ENCODE peak calls at places on chromosome 18, in four cellular contexts. G, Q, V and E are unnamed samples. For H3K9me3 and H3K27me3, the result is how much of the 10 kb centered on the place peaks cover.

GRCh38 chr18:24497052-24497754 is 36.8 kb downstream of the HRH4 start:
- DNase-seq in G (no peak), Q (peak), V (no peak), E (peak)

GRCh38 chr18:67805261-67805660 is 288.7 kb upstream of the DSEL start:
- DNase-seq in G (no peak), Q (peak), V (no peak), E (no peak)

GRCh38 chr18:57942090-57942489 is 101.9 kb upstream of the NEDD4L start:
- DNase-seq in G (peak), Q (peak), V (no peak), E (no peak)

GRCh38 chr18:35410561-35410960 is 33.4 kb upstream of the ZNF396 start:
- DNase-seq in G (no peak), Q (no peak), V (no peak), E (no peak)

GRCh38 chr18:48228301-48228715 is 180.9 kb downstream of the ZBTB7C start:
- DNase-seq in G (no peak), Q (peak), V (peak), E (peak)

GRCh38 chr18:77223653-77224052 is 26.0 kb upstream of the GALR1 start:
- DNase-seq in G (no peak), Q (peak), V (no peak), E (peak)

GRCh38 chr18:70074091-70074490 is 126.4 kb upstream of the CD226 start:
- DNase-seq in G (no peak), Q (no peak), V (no peak), E (peak)

GRCh38 chr18:48728204-48728833 is 189.5 kb downstream of the CTIF start:
- DNase-seq in G (no peak), Q (peak), V (peak), E (peak)

GRCh38 chr18:54957987-54958386 is 1.3 kb downstream of the CCDC68 start:
- DNase-seq in G (no peak), Q (no peak), V (no peak), E (peak)

GRCh38 chr18:75208055-75208835 is 694 bp downstream of the PTGR3 start:
- DNase-seq in G (peak), Q (peak), V (peak), E (peak)

GRCh38 chr18:6729247-6730091 is at the start of gene ARHGAP28:
- DNase-seq in G (peak), Q (peak), V (peak), E (peak)

GRCh38 chr18:2970762-2971659 is 41.9 kb downstream of the LPIN2 start:
- DNase-seq in G (no peak), Q (no peak), V (peak), E (no peak)

GRCh38 chr18:51196116-51196810 is 1.2 kb downstream of the MEX3C start:
- DNase-seq in G (peak), Q (no peak), V (peak), E (peak)

GRCh38 chr18:27627927-27628326 is 442.8 kb upstream of the CHST9 start:
- DNase-seq in G (peak), Q (no peak), V (no peak), E (no peak)

GRCh38 chr18:9449580-9449979 is 25.7 kb upstream of the RALBP1 start:
- DNase-seq in G (no peak), Q (no peak), V (no peak), E (peak)

GRCh38 chr18:49944681-49945080 is 131.3 kb upstream of the ACAA2 start:
- DNase-seq in G (peak), Q (no peak), V (no peak), E (no peak)

GRCh38 chr18:78764544-78764943 is 215.1 kb upstream of the SALL3 start:
- DNase-seq in G (no peak), Q (no peak), V (no peak), E (no peak)

GRCh38 chr18:2002604-2003003 is 568.7 kb downstream of the METTL4 start:
- DNase-seq in G (peak), Q (no peak), V (peak), E (no peak)

GRCh38 chr18:47979611-47980200 is 49.2 kb upstream of the SMAD2 start:
- DNase-seq in G (peak), Q (no peak), V (no peak), E (no peak)

GRCh38 chr18:1499265-1499664 is 594.6 kb downstream of the ADCYAP1 start:
- DNase-seq in G (no peak), Q (no peak), V (no peak), E (peak)

GRCh38 chr18:51430538-51430937 is 233.1 kb upstream of the MEX3C start:
- DNase-seq in G (no peak), Q (peak), V (no peak), E (no peak)

GRCh38 chr18:76565238-76566173 is 70.5 kb upstream of the ZNF516 start:
- DNase-seq in G (peak), Q (peak), V (peak), E (peak)

GRCh38 chr18:68660355-68661183 is 54.3 kb downstream of the TMX3 start:
- DNase-seq in G (no peak), Q (peak), V (no peak), E (peak)

GRCh38 chr18:57895182-57895581 is 92.1 kb upstream of the ATP8B1 start:
- DNase-seq in G (no peak), Q (no peak), V (no peak), E (no peak)

GRCh38 chr18:23451491-23451890 is 1.6 kb upstream of the RIOK3 start:
- DNase-seq in G (no peak), Q (no peak), V (no peak), E (no peak)
- H3K9me3 ChIP-seq in G (under half), Q (under half), V (under half), E (under half)

GRCh38 chr18:11752116-11752911 is 63.2 kb downstream of the GNAL start:
- DNase-seq in G (peak), Q (no peak), V (no peak), E (peak)
- H3K27me3 ChIP-seq in G (under half), Q (under half), V (under half), E (under half)

GRCh38 chr18:56128153-56128791 is 510.1 kb downstream of the TXNL1 start:
- DNase-seq in G (no peak), Q (no peak), V (no peak), E (no peak)
- H3K9me3 ChIP-seq in G (under half), Q (under half), V (under half), E (under half)

GRCh38 chr18:37546023-37546537 is 19.5 kb downstream of the CELF4 start:
- DNase-seq in G (no peak), Q (no peak), V (no peak), E (no peak)

GRCh38 chr18:37545461-37545860 is 20.1 kb downstream of the CELF4 start:
- DNase-seq in G (no peak), Q (no peak), V (no peak), E (no peak)

GRCh38 chr18:37544196-37544595 is 21.4 kb downstream of the CELF4 start:
- DNase-seq in G (no peak), Q (no peak), V (no peak), E (no peak)

GRCh38 chr18:37543321-37543720 is 22.3 kb downstream of the CELF4 start:
- DNase-seq in G (no peak), Q (no peak), V (no peak), E (no peak)

GRCh38 chr18:37544713-37545112 is 20.9 kb downstream of the CELF4 start:
- DNase-seq in G (no peak), Q (no peak), V (peak), E (no peak)
- H3K27me3 ChIP-seq in G (under half), Q (under half), V (under half), E (half or more)

DNA sequence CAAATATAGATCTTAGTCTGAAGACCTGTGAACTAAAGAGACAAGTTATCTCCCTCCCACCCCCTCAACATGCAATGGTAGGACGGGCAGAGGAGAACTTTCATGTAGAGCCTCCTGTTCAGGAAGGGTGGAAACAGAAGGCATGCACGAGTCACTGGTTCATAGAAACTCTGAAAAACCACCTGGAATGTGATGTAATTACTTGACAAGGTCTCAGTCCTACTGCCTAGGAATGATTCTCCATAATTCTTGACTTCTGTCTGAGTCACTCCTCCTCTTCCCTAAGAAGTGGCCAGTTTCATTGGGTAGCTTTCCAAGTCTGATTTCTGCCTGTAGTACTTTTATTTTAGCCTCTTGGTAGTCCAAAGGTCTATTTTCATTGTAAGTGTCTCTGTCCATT is 277.3 kb downstream of the PTPRM start:
- DNase-seq in G (no peak), Q (peak), V (no peak), E (no peak)
- H3K9me3 ChIP-seq in G (under half), Q (under half), V (under half), E (under half)